ENCODE peak calls at places on chromosomes 6 and 20, in nine cellular contexts. K is psoas muscle; Y is HCT116; X is SK-N-SH; E is foreskin fibroblast; R is activated B cell treated with CpG ODN at 0.5 μM for 24 hours; F is AG10803; C is endothelial cell of umbilical vein; A is CD4-positive, alpha-beta T cell. G is an unnamed sample.

GRCh38 chr6:116512709-116513108 is 1.3 kb downstream of the CALHM5 start:
- DNase-seq in K (no peak), Y (no peak), X (no peak), E (peak; percentile 24), R (no peak), F (no peak), C (peak; percentile 46), A (no peak), G (no peak)

GRCh38 chr6:27501187-27501586 is 28.3 kb upstream of the ZNF184 start:
- DNase-seq in K (no peak), Y (no peak), X (no peak), E (no peak), R (no peak), F (no peak), C (no peak), A (no peak), G (no peak)

GRCh38 chr20:32966881-32967781 is 37.1 kb downstream of the SUN5 start:
- DNase-seq in K (no peak), Y (no peak), X (peak; percentile 8), E (no peak), R (peak; percentile 13), F (no peak), C (no peak), A (peak; percentile 38), G (no peak)

GRCh38 chr6:20704325-20704724 is 170.1 kb downstream of the CDKAL1 start:
- DNase-seq in K (no peak), Y (no peak), X (no peak), E (no peak), R (no peak), F (no peak), C (peak; percentile 6), A (no peak), G (no peak)

GRCh38 chr20:49380245-49380875 is 102.1 kb downstream of the KCNB1 start:
- DNase-seq in K (no peak), Y (no peak), X (no peak), E (no peak), R (no peak), F (no peak), C (no peak), A (no peak), G (no peak)

GRCh38 chr20:26277339-26277738 is 580.7 kb upstream of the ZNF337 start:
- DNase-seq in K (no peak), Y (no peak), X (no peak), E (no peak), R (no peak), F (no peak), C (no peak), A (no peak), G (no peak)

GRCh38 chr20:33767739-33768138 is 35.9 kb downstream of the ZNF341 start:
- DNase-seq in K (no peak), Y (no peak), X (no peak), E (no peak), R (no peak), F (no peak), C (no peak), A (no peak), G (no peak)

GRCh38 chr6:31639449-31639861 is 13.0 kb downstream of the BAG6 start:
- DNase-seq in K (no peak), Y (no peak), X (no peak), E (peak; percentile 52), R (no peak), F (peak; percentile 69), C (no peak), A (no peak), G (peak; percentile 65)

GRCh38 chr20:58111340-58112016 is 117.0 kb downstream of the ANKRD60 start:
- DNase-seq in K (no peak), Y (no peak), X (no peak), E (no peak), R (no peak), F (peak; percentile 27), C (no peak), A (no peak), G (no peak)

GRCh38 chr6:154403803-154404202 is 47.2 kb upstream of the IPCEF1 start:
- DNase-seq in K (no peak), Y (no peak), X (peak; percentile 25), E (peak; percentile 88), R (no peak), F (peak; percentile 62), C (no peak), A (no peak), G (peak; percentile 48)

GRCh38 chr6:165707067-165707853 is 44.2 kb upstream of the PDE10A start:
- DNase-seq in K (no peak), Y (no peak), X (no peak), E (no peak), R (no peak), F (no peak), C (no peak), A (no peak), G (no peak)

GRCh38 chr6:35302604-35303218 is 5.1 kb downstream of the DEF6 start:
- DNase-seq in K (peak; percentile 23), Y (peak; percentile 31), X (peak; percentile 44), E (peak; percentile 41), R (peak; percentile 69), F (no peak), C (no peak), A (peak; percentile 82), G (no peak)

GRCh38 chr6:20291764-20292227 is 79.5 kb upstream of the MBOAT1 start:
- DNase-seq in K (peak; percentile 55), Y (peak; percentile 84), X (peak; percentile 71), E (peak; percentile 90), R (peak; percentile 45), F (peak; percentile 79), C (peak; percentile 78), A (peak; percentile 68), G (peak; percentile 68)

GRCh38 chr6:36442671-36443497 is at the start of the genes KCTD20 and PXT1:
- DNase-seq in K (peak; percentile 91), Y (peak; percentile 75), X (peak; percentile 94), E (peak; percentile 97), R (peak; percentile 85), F (peak; percentile 80), C (peak; percentile 81), A (peak; percentile 78), G (peak; percentile 75)
- TF ChIP-seq CTCF in K (no peak), Y (no peak), X (no peak), E (no peak), R (no peak), F (no peak), C (no peak), A (no peak), G (no peak)

DNA sequence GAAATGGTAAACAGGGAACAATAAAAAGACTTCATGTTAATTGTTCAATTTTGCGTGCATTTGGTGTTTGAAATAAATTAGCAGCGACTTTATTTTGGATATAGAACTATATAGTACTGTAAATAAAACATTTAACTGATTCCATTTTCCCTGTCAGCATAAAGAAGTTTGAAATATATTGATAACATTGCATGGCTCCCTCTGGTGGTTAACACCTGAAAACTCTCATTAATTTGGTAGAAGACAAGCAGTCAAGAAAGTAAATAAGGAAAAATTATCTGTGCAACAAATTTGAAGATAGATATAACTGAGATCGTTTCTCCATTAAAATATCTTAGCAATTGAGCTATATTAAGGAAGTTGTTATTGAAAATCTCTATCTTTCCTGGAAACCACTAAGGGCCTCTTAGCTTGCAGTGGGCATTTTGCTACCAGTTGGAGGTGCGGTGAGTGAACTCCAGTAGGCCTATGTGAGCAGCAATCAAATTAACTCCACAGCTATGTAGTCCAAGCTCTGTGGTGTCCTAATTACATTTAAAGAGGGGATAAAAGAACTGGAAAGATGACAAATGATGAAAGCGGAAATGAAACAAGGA is 435.7 kb upstream of the FKBP1C start:
- DNase-seq in K (no peak), Y (peak; percentile 0), X (peak; percentile 1), E (peak; percentile 3), R (no peak), F (no peak), C (no peak), A (no peak), G (no peak)
- TF ChIP-seq CTCF in K (peak; percentile 19), Y (peak; percentile 31), X (peak; percentile 77), E (peak; percentile 16), R (no peak), F (peak; percentile 35), C (no peak), A (no peak), G (peak; percentile 76)

GRCh38 chr6:122494665-122495272 is 23.2 kb upstream of the SERINC1 start:
- DNase-seq in K (no peak), Y (no peak), X (no peak), E (no peak), R (no peak), F (no peak), C (no peak), A (no peak), G (no peak)

GRCh38 chr6:122495612-122496011 is 24.0 kb upstream of the SERINC1 start:
- DNase-seq in K (no peak), Y (no peak), X (no peak), E (no peak), R (no peak), F (no peak), C (no peak), A (no peak), G (no peak)

DNA sequence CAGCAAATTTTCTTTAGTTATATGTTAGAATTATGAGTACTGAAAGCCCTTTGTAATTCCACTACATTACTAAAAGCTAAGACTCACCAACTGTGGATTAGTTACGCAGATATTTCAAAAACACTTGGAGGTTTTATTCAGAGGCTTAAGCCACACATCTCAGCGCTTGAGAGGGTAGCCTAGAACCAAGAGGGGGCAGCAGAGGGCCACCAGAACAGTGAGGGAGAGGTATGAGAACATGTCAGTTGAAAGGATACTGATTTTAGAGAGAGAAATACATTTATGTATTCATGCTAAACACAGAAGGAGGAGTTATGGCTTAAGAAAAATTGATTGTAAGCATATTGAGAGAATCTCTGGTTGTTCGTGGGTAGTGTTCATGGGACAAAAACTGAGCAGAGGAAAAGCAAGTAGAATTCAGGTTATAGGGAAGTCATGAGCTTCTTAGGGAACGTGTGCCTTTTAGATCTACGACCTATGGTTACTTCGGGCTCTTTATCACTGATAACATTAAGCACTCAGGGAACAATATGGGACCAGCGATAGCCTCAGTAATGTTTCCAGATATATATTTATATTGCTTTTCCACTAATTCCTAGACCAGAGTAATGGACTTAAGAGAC is 20.4 kb upstream of the SERINC1 start:
- DNase-seq in K (peak; percentile 49), Y (peak; percentile 62), X (peak; percentile 70), E (peak; percentile 83), R (peak; percentile 27), F (peak; percentile 66), C (peak; percentile 78), A (peak; percentile 54), G (peak; percentile 60)
- TF ChIP-seq CTCF in K (peak; percentile 80), Y (peak; percentile 92), X (peak; percentile 93), E (peak; percentile 98), R (no peak), F (peak; percentile 98), C (peak; percentile 76), A (peak; percentile 80), G (peak; percentile 86)

DNA sequence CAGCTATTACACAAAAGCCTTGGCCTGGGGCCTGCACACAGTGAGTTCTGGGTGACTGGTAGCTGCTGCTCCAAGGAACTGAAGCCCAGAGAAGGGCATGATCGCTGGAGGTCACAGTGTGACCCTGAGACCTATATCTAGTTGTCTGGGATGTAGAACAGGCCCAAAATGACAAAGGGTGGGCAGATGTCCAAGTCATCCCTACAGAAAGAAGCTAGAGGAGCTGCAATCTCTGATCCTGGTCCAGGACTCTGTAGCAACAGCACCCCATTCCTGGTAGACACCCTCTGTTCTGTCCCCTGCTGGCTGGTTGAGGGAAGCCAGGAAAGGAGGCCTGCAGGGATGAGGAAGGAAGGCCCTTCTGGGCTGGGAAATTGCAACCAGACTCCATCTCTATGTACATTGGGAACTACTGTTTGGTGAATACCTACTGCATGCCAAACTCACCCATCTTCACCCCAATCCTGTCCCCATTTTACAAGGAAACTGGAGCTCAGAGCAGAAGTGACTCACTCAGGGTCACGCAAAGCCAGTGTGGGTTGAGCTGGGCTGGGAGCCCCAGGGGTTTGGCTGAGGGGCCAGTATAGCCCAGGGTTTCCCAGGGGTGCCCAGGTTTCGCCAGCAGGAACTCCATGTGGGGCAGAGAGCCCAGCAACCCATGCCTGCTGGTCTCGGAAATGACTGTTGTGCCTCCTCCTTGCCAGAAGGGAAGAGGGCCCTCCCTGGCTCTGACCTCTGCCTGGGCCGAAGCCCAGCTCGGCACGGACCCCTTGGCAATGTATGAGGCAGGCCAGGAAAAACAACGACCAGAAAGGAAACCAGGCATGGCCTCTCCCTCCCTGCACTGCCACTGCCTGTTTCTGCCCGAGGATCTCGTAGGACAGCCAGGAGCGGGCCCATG is 44.9 kb upstream of the TLDC2 start:
- DNase-seq in K (peak; percentile 74), Y (no peak), X (peak; percentile 61), E (peak; percentile 77), R (no peak), F (peak; percentile 66), C (peak; percentile 89), A (no peak), G (peak; percentile 80)
- TF ChIP-seq CTCF in K (no peak), Y (peak; percentile 38), X (peak; percentile 33), E (peak; percentile 56), R (no peak), F (peak; percentile 61), C (peak; percentile 40), A (no peak), G (peak; percentile 77)